ENCODE peak calls at places on chromosomes 1 and 21, in nine cellular contexts. One of them, this sample, is unnamed.

GRCh38 chr1:48776400-48777218 is at the start of gene BEND5:
- DNase-seq in foreskin fibroblast: peak; percentile 62
- DNase-seq in H1: peak; percentile 47
- DNase-seq in lower lobe of right lung: peak; percentile 61
- DNase-seq in epithelial cell of esophagus: no peak
- DNase-seq in HFF-Myc: no peak
- DNase-seq in Panc1: no peak
- DNase-seq in IMR-90: peak; percentile 23
- DNase-seq in heart left ventricle: peak; percentile 73
- DNase-seq in this sample: no peak

GRCh38 chr1:228150458-228151169 is 884 bp downstream of the GJC2 start:
- DNase-seq in foreskin fibroblast: peak; percentile 92
- DNase-seq in Panc1: no peak
- DNase-seq in IMR-90: peak; percentile 86
- DNase-seq in heart left ventricle: peak; percentile 79
- DNase-seq in epithelial cell of esophagus: no peak
- DNase-seq in HFF-Myc: no peak
- DNase-seq in lower lobe of right lung: peak; percentile 50
- DNase-seq in H1: no peak
- DNase-seq in this sample: peak; percentile 86

GRCh38 chr21:19368944-19369343 is 965.4 kb upstream of the TMPRSS15 start:
- DNase-seq in heart left ventricle: no peak
- DNase-seq in IMR-90: no peak
- DNase-seq in Panc1: no peak
- DNase-seq in foreskin fibroblast: no peak
- DNase-seq in HFF-Myc: no peak
- DNase-seq in H1: no peak
- DNase-seq in lower lobe of right lung: no peak
- DNase-seq in epithelial cell of esophagus: no peak
- DNase-seq in this sample: no peak

GRCh38 chr1:101108123-101108522 is 82.5 kb upstream of the DPH5 start:
- DNase-seq in IMR-90: no peak
- DNase-seq in HFF-Myc: no peak
- DNase-seq in epithelial cell of esophagus: peak; percentile 65
- DNase-seq in heart left ventricle: no peak
- DNase-seq in Panc1: no peak
- DNase-seq in foreskin fibroblast: no peak
- DNase-seq in lower lobe of right lung: no peak
- DNase-seq in H1: no peak
- DNase-seq in this sample: no peak

GRCh38 chr1:243234978-243235657 is 20.0 kb downstream of the CEP170 start:
- DNase-seq in H1: no peak
- DNase-seq in HFF-Myc: no peak
- DNase-seq in lower lobe of right lung: no peak
- DNase-seq in Panc1: no peak
- DNase-seq in epithelial cell of esophagus: no peak
- DNase-seq in heart left ventricle: no peak
- DNase-seq in IMR-90: peak; percentile 79
- DNase-seq in foreskin fibroblast: peak; percentile 64
- DNase-seq in this sample: peak; percentile 61

GRCh38 chr1:86150553-86151055 is 6.0 kb downstream of the COL24A1 start:
- DNase-seq in H1: no peak
- DNase-seq in foreskin fibroblast: peak; percentile 51
- DNase-seq in HFF-Myc: no peak
- DNase-seq in Panc1: no peak
- DNase-seq in IMR-90: peak; percentile 53
- DNase-seq in epithelial cell of esophagus: peak; percentile 16
- DNase-seq in heart left ventricle: no peak
- DNase-seq in lower lobe of right lung: no peak
- DNase-seq in this sample: peak; percentile 20

GRCh38 chr1:186146971-186147370 is 228.1 kb downstream of the TPR start:
- DNase-seq in lower lobe of right lung: no peak
- DNase-seq in H1: no peak
- DNase-seq in heart left ventricle: no peak
- DNase-seq in HFF-Myc: no peak
- DNase-seq in IMR-90: no peak
- DNase-seq in Panc1: no peak
- DNase-seq in foreskin fibroblast: no peak
- DNase-seq in epithelial cell of esophagus: no peak
- DNase-seq in this sample: no peak

GRCh38 chr1:91732291-91732953 is 153.5 kb downstream of the TGFBR3 start:
- DNase-seq in Panc1: no peak
- DNase-seq in foreskin fibroblast: peak; percentile 91
- DNase-seq in lower lobe of right lung: no peak
- DNase-seq in IMR-90: peak; percentile 91
- DNase-seq in heart left ventricle: no peak
- DNase-seq in epithelial cell of esophagus: peak; percentile 55
- DNase-seq in H1: no peak
- DNase-seq in HFF-Myc: peak; percentile 77
- DNase-seq in this sample: peak; percentile 61

GRCh38 chr1:216528816-216529215 is 105.6 kb upstream of the USH2A start:
- DNase-seq in Panc1: no peak
- DNase-seq in heart left ventricle: no peak
- DNase-seq in lower lobe of right lung: no peak
- DNase-seq in H1: no peak
- DNase-seq in IMR-90: no peak
- DNase-seq in foreskin fibroblast: no peak
- DNase-seq in epithelial cell of esophagus: peak; percentile 58
- DNase-seq in HFF-Myc: no peak
- DNase-seq in this sample: no peak

GRCh38 chr1:236348071-236348470 is 46.0 kb upstream of the EDARADD start:
- DNase-seq in lower lobe of right lung: no peak
- DNase-seq in Panc1: no peak
- DNase-seq in HFF-Myc: no peak
- DNase-seq in foreskin fibroblast: no peak
- DNase-seq in heart left ventricle: no peak
- DNase-seq in epithelial cell of esophagus: no peak
- DNase-seq in H1: no peak
- DNase-seq in IMR-90: no peak
- DNase-seq in this sample: no peak

GRCh38 chr1:236341298-236341697 is 52.8 kb upstream of the EDARADD start:
- DNase-seq in Panc1: no peak
- DNase-seq in H1: no peak
- DNase-seq in lower lobe of right lung: no peak
- DNase-seq in epithelial cell of esophagus: peak; percentile 5
- DNase-seq in IMR-90: no peak
- DNase-seq in heart left ventricle: no peak
- DNase-seq in foreskin fibroblast: no peak
- DNase-seq in HFF-Myc: no peak
- DNase-seq in this sample: no peak

GRCh38 chr1:236342403-236343245 is 51.5 kb upstream of the EDARADD start:
- DNase-seq in heart left ventricle: no peak
- DNase-seq in lower lobe of right lung: no peak
- DNase-seq in HFF-Myc: no peak
- DNase-seq in IMR-90: no peak
- DNase-seq in Panc1: no peak
- DNase-seq in epithelial cell of esophagus: no peak
- DNase-seq in foreskin fibroblast: no peak
- DNase-seq in H1: no peak
- DNase-seq in this sample: no peak

GRCh38 chr1:236343246-236343862 is 50.7 kb upstream of the EDARADD start:
- DNase-seq in foreskin fibroblast: no peak
- DNase-seq in HFF-Myc: no peak
- DNase-seq in H1: no peak
- DNase-seq in Panc1: no peak
- DNase-seq in heart left ventricle: peak; percentile 26
- DNase-seq in IMR-90: no peak
- DNase-seq in epithelial cell of esophagus: no peak
- DNase-seq in lower lobe of right lung: no peak
- DNase-seq in this sample: no peak

DNA sequence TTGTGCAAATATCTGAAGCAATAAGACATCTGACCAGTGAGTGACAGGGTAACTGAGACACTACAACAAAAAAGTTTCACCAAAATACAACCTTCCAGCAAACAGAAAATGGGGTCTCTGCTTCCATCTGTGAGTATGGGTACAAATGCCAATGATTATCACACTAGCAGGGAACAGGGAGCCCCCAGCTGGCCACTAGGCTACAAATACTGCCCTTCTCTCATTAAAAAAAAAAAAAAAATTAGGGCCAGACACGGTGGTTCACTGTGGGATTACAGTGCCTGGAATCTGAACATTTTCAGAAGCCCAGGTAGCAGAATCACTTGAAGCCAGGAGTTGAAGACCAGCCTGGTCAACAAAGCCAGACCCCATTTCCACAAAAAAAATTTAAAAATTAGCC is 48.4 kb upstream of the EDARADD start:
- DNase-seq in heart left ventricle: no peak
- DNase-seq in IMR-90: no peak
- DNase-seq in foreskin fibroblast: no peak
- DNase-seq in HFF-Myc: no peak
- DNase-seq in epithelial cell of esophagus: no peak
- DNase-seq in H1: no peak
- DNase-seq in lower lobe of right lung: no peak
- DNase-seq in Panc1: no peak
- DNase-seq in this sample: no peak
- TF ChIP-seq CTCF in heart left ventricle: no peak
- TF ChIP-seq CTCF in IMR-90: no peak
- TF ChIP-seq CTCF in foreskin fibroblast: no peak
- TF ChIP-seq CTCF in HFF-Myc: peak; percentile 25
- TF ChIP-seq CTCF in epithelial cell of esophagus: no peak
- TF ChIP-seq CTCF in H1: peak; percentile 44
- TF ChIP-seq CTCF in lower lobe of right lung: no peak
- TF ChIP-seq CTCF in Panc1: peak; percentile 66
- TF ChIP-seq CTCF in this sample: no peak

GRCh38 chr1:165172666-165173065 is 183.8 kb downstream of the LMX1A start:
- DNase-seq in H1: no peak
- DNase-seq in Panc1: no peak
- DNase-seq in epithelial cell of esophagus: no peak
- DNase-seq in lower lobe of right lung: no peak
- DNase-seq in foreskin fibroblast: no peak
- DNase-seq in HFF-Myc: no peak
- DNase-seq in IMR-90: no peak
- DNase-seq in heart left ventricle: no peak
- DNase-seq in this sample: no peak

GRCh38 chr1:165169028-165169427 is 187.5 kb downstream of the LMX1A start:
- DNase-seq in heart left ventricle: no peak
- DNase-seq in Panc1: no peak
- DNase-seq in epithelial cell of esophagus: peak; percentile 92
- DNase-seq in IMR-90: no peak
- DNase-seq in H1: no peak
- DNase-seq in foreskin fibroblast: no peak
- DNase-seq in HFF-Myc: no peak
- DNase-seq in lower lobe of right lung: no peak
- DNase-seq in this sample: no peak

GRCh38 chr1:165173409-165173808 is 183.1 kb downstream of the LMX1A start:
- DNase-seq in lower lobe of right lung: peak; percentile 61
- DNase-seq in Panc1: no peak
- DNase-seq in foreskin fibroblast: no peak
- DNase-seq in HFF-Myc: no peak
- DNase-seq in H1: no peak
- DNase-seq in heart left ventricle: no peak
- DNase-seq in epithelial cell of esophagus: peak; percentile 62
- DNase-seq in IMR-90: no peak
- DNase-seq in this sample: no peak

GRCh38 chr1:165169729-165170128 is 186.8 kb downstream of the LMX1A start:
- DNase-seq in H1: no peak
- DNase-seq in epithelial cell of esophagus: no peak
- DNase-seq in lower lobe of right lung: no peak
- DNase-seq in IMR-90: no peak
- DNase-seq in foreskin fibroblast: no peak
- DNase-seq in Panc1: no peak
- DNase-seq in HFF-Myc: no peak
- DNase-seq in heart left ventricle: no peak
- DNase-seq in this sample: no peak

DNA sequence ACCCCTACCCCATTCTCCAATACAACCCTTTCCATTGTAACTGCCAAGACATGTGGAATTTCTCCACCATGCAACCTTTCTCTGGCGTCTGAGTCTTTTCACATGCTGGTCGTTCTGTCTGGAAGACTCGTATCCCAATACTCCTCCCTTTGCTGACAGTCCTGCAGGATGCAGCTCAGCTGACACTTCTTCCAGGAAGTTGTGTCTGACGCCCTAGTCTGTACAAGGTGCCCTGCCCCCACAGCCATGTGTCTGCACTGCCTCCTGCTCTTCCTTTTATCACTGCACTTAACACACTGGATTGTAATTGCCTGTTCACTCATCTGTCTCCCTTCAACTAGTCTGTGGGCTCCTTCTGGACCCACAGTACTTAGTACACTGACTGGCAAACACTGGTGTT is 188.0 kb downstream of the LMX1A start:
- DNase-seq in Panc1: no peak
- DNase-seq in H1: no peak
- DNase-seq in lower lobe of right lung: no peak
- DNase-seq in HFF-Myc: no peak
- DNase-seq in foreskin fibroblast: no peak
- DNase-seq in IMR-90: no peak
- DNase-seq in heart left ventricle: no peak
- DNase-seq in epithelial cell of esophagus: no peak
- DNase-seq in this sample: no peak
- H3K4me3 ChIP-seq in Panc1: no peak overlapping the region
- H3K4me3 ChIP-seq in H1: no peak overlapping the region
- H3K4me3 ChIP-seq in lower lobe of right lung: no peak overlapping the region
- H3K4me3 ChIP-seq in HFF-Myc: no peak overlapping the region
- H3K4me3 ChIP-seq in foreskin fibroblast: no peak overlapping the region
- H3K4me3 ChIP-seq in IMR-90: no peak overlapping the region
- H3K4me3 ChIP-seq in heart left ventricle: no peak overlapping the region
- H3K4me3 ChIP-seq in epithelial cell of esophagus: no peak overlapping the region
- H3K4me3 ChIP-seq in this sample: no peak overlapping the region

DNA sequence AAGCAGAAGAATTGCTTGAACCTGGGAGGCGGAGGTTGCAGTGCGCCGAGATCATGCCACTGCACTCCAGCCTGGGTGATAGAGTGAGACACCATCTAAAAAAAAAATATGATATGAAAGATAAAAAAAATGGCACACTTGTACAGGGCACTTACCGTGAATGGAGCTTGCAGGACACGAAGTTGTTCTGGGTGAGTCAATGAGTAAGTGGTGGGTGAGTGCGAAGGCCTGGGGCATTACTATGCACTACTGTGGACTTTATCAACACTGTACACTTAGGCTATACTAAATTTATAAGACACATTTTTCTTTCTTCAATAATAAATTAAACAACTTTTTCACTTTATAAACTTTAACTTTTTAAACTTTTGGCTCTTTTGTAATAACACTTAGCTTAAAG is 37.0 kb downstream of the TNFRSF8 start:
- DNase-seq in epithelial cell of esophagus: peak; percentile 15
- DNase-seq in foreskin fibroblast: no peak
- DNase-seq in HFF-Myc: no peak
- DNase-seq in IMR-90: peak; percentile 56
- DNase-seq in Panc1: no peak
- DNase-seq in lower lobe of right lung: no peak
- DNase-seq in heart left ventricle: no peak
- DNase-seq in H1: no peak
- DNase-seq in this sample: no peak
- TF ChIP-seq CTCF in epithelial cell of esophagus: no peak
- TF ChIP-seq CTCF in foreskin fibroblast: no peak
- TF ChIP-seq CTCF in HFF-Myc: no peak
- TF ChIP-seq CTCF in IMR-90: no peak
- TF ChIP-seq CTCF in Panc1: no peak
- TF ChIP-seq CTCF in lower lobe of right lung: no peak
- TF ChIP-seq CTCF in heart left ventricle: no peak
- TF ChIP-seq CTCF in H1: no peak
- TF ChIP-seq CTCF in this sample: no peak

DNA sequence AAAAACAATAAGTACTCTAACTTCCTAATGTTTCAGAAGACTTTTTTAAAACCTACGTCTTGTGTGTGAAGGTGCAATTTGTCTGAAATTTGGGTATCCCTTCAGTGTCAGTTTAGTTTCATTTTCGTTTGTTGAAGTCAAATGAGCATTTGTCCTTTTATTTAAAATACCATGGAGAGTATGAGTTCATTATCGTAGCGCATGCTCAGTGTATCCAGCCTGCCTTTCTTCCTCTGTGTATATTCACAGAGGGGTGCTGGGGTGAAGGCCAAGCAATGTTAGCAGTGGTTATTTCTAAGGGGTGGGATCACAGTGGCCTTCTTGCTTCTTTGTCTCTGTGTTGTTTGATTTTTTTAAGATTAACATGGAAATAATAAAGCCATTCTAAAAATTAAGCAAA is 43.2 kb downstream of the CNN3 start:
- DNase-seq in heart left ventricle: no peak
- DNase-seq in lower lobe of right lung: no peak
- DNase-seq in Panc1: no peak
- DNase-seq in H1: no peak
- DNase-seq in epithelial cell of esophagus: no peak
- DNase-seq in IMR-90: peak; percentile 66
- DNase-seq in HFF-Myc: no peak
- DNase-seq in foreskin fibroblast: peak; percentile 62
- DNase-seq in this sample: peak; percentile 58
- H3K4me3 ChIP-seq in heart left ventricle: no peak overlapping the region
- H3K4me3 ChIP-seq in lower lobe of right lung: no peak overlapping the region
- H3K4me3 ChIP-seq in Panc1: no peak overlapping the region
- H3K4me3 ChIP-seq in H1: no peak overlapping the region
- H3K4me3 ChIP-seq in epithelial cell of esophagus: no peak overlapping the region
- H3K4me3 ChIP-seq in IMR-90: no peak overlapping the region
- H3K4me3 ChIP-seq in HFF-Myc: no peak overlapping the region
- H3K4me3 ChIP-seq in foreskin fibroblast: no peak overlapping the region
- H3K4me3 ChIP-seq in this sample: peak overlapping the region; percentile 3

This sample was measured in AG10803.